ENCODE peak calls at places on chromosomes 4 and X, in four cellular contexts. One of them, this sample, is unnamed.
A peak's percentile ranks its signal among the peaks of the same experiment; 100 is the strongest.

GRCh38 chr4:139184129-139184528 is 7.1 kb upstream of the ELF2 start:
- DNase-seq in pancreas: no peak
- DNase-seq in foreskin fibroblast: peak; percentile 29
- DNase-seq in AG10803: peak; percentile 55
- DNase-seq in this sample: no peak

GRCh38 chr4:12852338-12853307 is 631.5 kb downstream of the RAB28 start:
- DNase-seq in pancreas: no peak
- DNase-seq in foreskin fibroblast: peak; percentile 1
- DNase-seq in AG10803: peak; percentile 69
- DNase-seq in this sample: peak; percentile 31

GRCh38 chr4:73348185-73348584 is 55.9 kb upstream of the ALB start:
- DNase-seq in pancreas: no peak
- DNase-seq in foreskin fibroblast: no peak
- DNase-seq in AG10803: no peak
- DNase-seq in this sample: no peak

GRCh38 chr4:151567056-151567455 is 158.1 kb downstream of the FHIP1A start:
- DNase-seq in pancreas: no peak
- DNase-seq in foreskin fibroblast: no peak
- DNase-seq in AG10803: no peak
- DNase-seq in this sample: no peak

GRCh38 chr4:31088600-31089230 is 368.5 kb downstream of the PCDH7 start:
- DNase-seq in pancreas: no peak
- DNase-seq in foreskin fibroblast: no peak
- DNase-seq in AG10803: no peak
- DNase-seq in this sample: no peak

GRCh38 chr4:189740873-189741272 is 199.8 kb upstream of the FRG1 start:
- DNase-seq in pancreas: no peak
- DNase-seq in foreskin fibroblast: no peak
- DNase-seq in AG10803: no peak
- DNase-seq in this sample: no peak

GRCh38 chr4:123587983-123588494 is 191.4 kb downstream of the SPRY1 start:
- DNase-seq in pancreas: peak; percentile 28
- DNase-seq in foreskin fibroblast: peak; percentile 90
- DNase-seq in AG10803: peak; percentile 79
- DNase-seq in this sample: no peak

GRCh38 chr4:169398294-169398693 is 127.5 kb upstream of the SH3RF1 start:
- DNase-seq in pancreas: no peak
- DNase-seq in foreskin fibroblast: peak; percentile 54
- DNase-seq in AG10803: peak; percentile 92
- DNase-seq in this sample: no peak

GRCh38 chr4:140888059-140888458 is 131.9 kb upstream of the TBC1D9 start:
- DNase-seq in pancreas: no peak
- DNase-seq in foreskin fibroblast: no peak
- DNase-seq in AG10803: no peak
- DNase-seq in this sample: no peak

GRCh38 chr4:74608151-74608949 is 163.4 kb downstream of the AREG start:
- DNase-seq in pancreas: no peak
- DNase-seq in foreskin fibroblast: no peak
- DNase-seq in AG10803: no peak
- DNase-seq in this sample: no peak

GRCh38 chr4:54909964-54910363 is 215.4 kb downstream of the KDR start:
- DNase-seq in pancreas: no peak
- DNase-seq in foreskin fibroblast: no peak
- DNase-seq in AG10803: no peak
- DNase-seq in this sample: no peak

GRCh38 chrX:40230646-40231045 is 132.9 kb upstream of the BCOR start:
- DNase-seq in pancreas: no peak
- DNase-seq in foreskin fibroblast: no peak
- DNase-seq in AG10803: no peak
- DNase-seq in this sample: no peak

GRCh38 chr4:152643153-152644035 is 36.4 kb downstream of the TMEM154 start:
- DNase-seq in pancreas: no peak
- DNase-seq in foreskin fibroblast: no peak
- DNase-seq in AG10803: no peak
- DNase-seq in this sample: no peak

GRCh38 chr4:41400296-41400695 is 137.7 kb upstream of the LIMCH1 start:
- DNase-seq in pancreas: no peak
- DNase-seq in foreskin fibroblast: no peak
- DNase-seq in AG10803: peak; percentile 24
- DNase-seq in this sample: no peak

GRCh38 chrX:63250253-63250868 is 100.8 kb downstream of the SPIN4 start:
- DNase-seq in pancreas: peak; percentile 34
- DNase-seq in foreskin fibroblast: peak; percentile 45
- DNase-seq in AG10803: peak; percentile 89
- DNase-seq in this sample: peak; percentile 34

GRCh38 chr4:115042496-115042895 is 70.9 kb downstream of the NDST4 start:
- DNase-seq in pancreas: no peak
- DNase-seq in foreskin fibroblast: no peak
- DNase-seq in AG10803: no peak
- DNase-seq in this sample: no peak

GRCh38 chrX:2385224-2385623 is 115.6 kb downstream of the DHRSX start:
- DNase-seq in pancreas: no peak
- DNase-seq in foreskin fibroblast: peak; percentile 68
- DNase-seq in AG10803: peak; percentile 83
- DNase-seq in this sample: peak; percentile 35

GRCh38 chr4:124121511-124121934 is 591.0 kb downstream of the ANKRD50 start:
- DNase-seq in pancreas: no peak
- DNase-seq in foreskin fibroblast: peak; percentile 26
- DNase-seq in AG10803: peak; percentile 25
- DNase-seq in this sample: peak; percentile 54

GRCh38 chr4:102328045-102328444 is 17.2 kb downstream of the SLC39A8 start:
- DNase-seq in pancreas: no peak
- DNase-seq in foreskin fibroblast: no peak
- DNase-seq in AG10803: peak; percentile 3
- DNase-seq in this sample: no peak

GRCh38 chr4:32991663-32992062 is 2271.5 kb downstream of the PCDH7 start:
- DNase-seq in pancreas: no peak
- DNase-seq in foreskin fibroblast: no peak
- DNase-seq in AG10803: no peak
- DNase-seq in this sample: no peak
- H3K4me3 ChIP-seq in pancreas: no peak overlapping the region
- H3K4me3 ChIP-seq in foreskin fibroblast: no peak overlapping the region
- H3K4me3 ChIP-seq in AG10803: no peak overlapping the region
- H3K4me3 ChIP-seq in this sample: no peak overlapping the region

GRCh38 chr4:156725257-156725656 is 246.3 kb downstream of the PDGFC start:
- DNase-seq in pancreas: no peak
- DNase-seq in foreskin fibroblast: no peak
- DNase-seq in AG10803: no peak
- DNase-seq in this sample: no peak
- TF ChIP-seq CTCF in pancreas: no peak
- TF ChIP-seq CTCF in foreskin fibroblast: no peak
- TF ChIP-seq CTCF in AG10803: no peak
- TF ChIP-seq CTCF in this sample: no peak

DNA sequence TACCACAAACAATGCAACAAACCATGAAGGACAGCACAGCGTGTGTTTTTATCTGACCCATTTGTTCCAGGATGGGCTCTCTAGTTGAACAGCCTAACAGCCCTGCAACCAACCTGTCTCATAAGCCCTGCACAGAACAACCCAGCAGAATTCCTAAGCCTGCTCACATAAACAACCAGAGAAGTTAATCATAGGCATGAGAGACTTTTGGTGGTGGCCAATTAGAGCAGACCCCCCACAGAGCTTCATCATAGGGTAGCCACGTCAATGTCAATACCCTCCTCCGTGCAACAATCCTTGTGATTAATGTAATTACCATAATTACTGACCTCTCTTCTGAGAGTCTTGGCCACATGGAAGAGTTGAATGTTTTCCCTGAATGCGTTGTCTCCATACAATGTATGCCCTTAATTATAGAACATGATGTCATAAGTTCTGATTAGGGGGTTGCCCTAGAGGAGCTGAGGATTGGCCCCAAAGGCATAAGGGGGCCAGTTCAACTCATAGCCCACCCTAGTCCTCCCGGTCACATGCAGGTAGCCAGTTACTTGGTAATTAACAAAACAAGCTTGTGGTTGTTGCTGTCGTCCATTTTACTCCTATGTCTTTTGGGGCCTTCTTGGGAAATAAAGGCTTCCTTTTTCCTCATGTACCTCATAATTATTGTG is 92.7 kb downstream of the SYNPO2 start:
- DNase-seq in pancreas: no peak
- DNase-seq in foreskin fibroblast: no peak
- DNase-seq in AG10803: peak; percentile 32
- DNase-seq in this sample: no peak
- H3K4me3 ChIP-seq in pancreas: no peak overlapping the region
- H3K4me3 ChIP-seq in foreskin fibroblast: no peak overlapping the region
- H3K4me3 ChIP-seq in AG10803: no peak overlapping the region
- H3K4me3 ChIP-seq in this sample: no peak overlapping the region

GRCh38 chr4:98094118-98094517 is 49.2 kb downstream of the STPG2 start:
- DNase-seq in pancreas: no peak
- DNase-seq in foreskin fibroblast: no peak
- DNase-seq in AG10803: no peak
- DNase-seq in this sample: no peak

DNA sequence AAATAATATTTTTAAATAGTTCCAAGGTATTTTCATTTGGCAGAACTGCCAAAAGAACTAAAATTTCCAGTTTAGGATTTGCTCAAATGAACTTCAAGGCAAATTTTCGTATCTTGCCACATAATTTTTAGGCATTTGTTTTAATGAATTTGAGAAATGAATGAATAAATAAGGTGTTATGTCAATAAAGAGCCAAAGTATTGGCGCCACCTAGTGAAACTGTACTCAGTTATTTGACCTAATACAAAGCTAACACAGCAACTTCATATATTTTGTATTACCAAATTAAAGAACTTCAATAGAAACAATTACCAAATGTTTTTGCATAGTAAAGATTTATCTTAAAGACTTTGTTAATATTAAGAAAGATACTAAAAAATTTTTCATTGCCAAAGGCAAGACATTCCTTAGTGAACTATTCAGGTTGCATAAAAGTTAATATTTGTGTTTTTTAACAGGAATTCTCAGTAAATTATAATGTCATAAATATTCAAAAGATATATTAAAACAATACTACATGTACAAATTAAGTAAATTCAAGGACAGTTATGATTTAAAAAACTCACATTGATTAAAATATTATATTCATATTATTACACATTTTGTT is 50.3 kb downstream of the STPG2 start:
- DNase-seq in pancreas: no peak
- DNase-seq in foreskin fibroblast: peak; percentile 10
- DNase-seq in AG10803: peak; percentile 6
- DNase-seq in this sample: no peak
- TF ChIP-seq CTCF in pancreas: no peak
- TF ChIP-seq CTCF in foreskin fibroblast: peak; percentile 61
- TF ChIP-seq CTCF in AG10803: peak; percentile 59
- TF ChIP-seq CTCF in this sample: peak; percentile 71

GRCh38 chr4:120843840-120844527 is 78.5 kb downstream of the PRDM5 start:
- DNase-seq in pancreas: no peak
- DNase-seq in foreskin fibroblast: no peak
- DNase-seq in AG10803: no peak
- DNase-seq in this sample: no peak
- H3K4me3 ChIP-seq in pancreas: no peak overlapping the region
- H3K4me3 ChIP-seq in foreskin fibroblast: no peak overlapping the region
- H3K4me3 ChIP-seq in AG10803: no peak overlapping the region
- H3K4me3 ChIP-seq in this sample: no peak overlapping the region

GRCh38 chr4:154399259-154399974 is 92.2 kb downstream of the DCHS2 start:
- DNase-seq in pancreas: no peak
- DNase-seq in foreskin fibroblast: peak; percentile 20
- DNase-seq in AG10803: peak; percentile 60
- DNase-seq in this sample: peak; percentile 11
- TF ChIP-seq CTCF in pancreas: no peak
- TF ChIP-seq CTCF in foreskin fibroblast: peak; percentile 41
- TF ChIP-seq CTCF in AG10803: peak; percentile 66
- TF ChIP-seq CTCF in this sample: peak; percentile 59

DNA sequence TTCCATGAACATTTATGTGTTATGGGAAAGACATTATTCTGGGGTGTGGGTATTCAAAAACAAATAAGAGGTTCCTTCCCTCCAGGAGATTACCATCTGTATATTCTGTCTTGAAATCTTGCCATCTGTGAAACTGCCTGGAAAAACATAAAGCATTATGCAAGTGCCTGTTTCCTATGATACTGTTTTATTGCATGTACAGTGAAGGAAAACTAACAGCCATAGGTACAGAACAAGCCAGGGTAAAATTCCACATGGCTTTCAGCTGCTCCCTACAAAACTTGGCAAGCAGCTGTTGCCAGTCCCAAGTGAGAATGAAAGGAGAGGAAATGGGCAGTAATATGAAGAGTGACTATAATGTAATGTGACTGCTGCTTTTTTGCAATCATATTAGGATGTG is 136.0 kb downstream of the GUCY2F start:
- DNase-seq in pancreas: no peak
- DNase-seq in foreskin fibroblast: peak; percentile 10
- DNase-seq in AG10803: peak; percentile 24
- DNase-seq in this sample: no peak
- H3K4me3 ChIP-seq in pancreas: no peak overlapping the region
- H3K4me3 ChIP-seq in foreskin fibroblast: no peak overlapping the region
- H3K4me3 ChIP-seq in AG10803: no peak overlapping the region
- H3K4me3 ChIP-seq in this sample: no peak overlapping the region

GRCh38 chr4:184309241-184310170 is 91.8 kb upstream of the ENPP6 start:
- DNase-seq in pancreas: no peak
- DNase-seq in foreskin fibroblast: no peak
- DNase-seq in AG10803: no peak
- DNase-seq in this sample: no peak

GRCh38 chr4:184310881-184311709 is 93.4 kb upstream of the ENPP6 start:
- DNase-seq in pancreas: peak; percentile 85
- DNase-seq in foreskin fibroblast: no peak
- DNase-seq in AG10803: no peak
- DNase-seq in this sample: peak; percentile 16

GRCh38 chr4:184312126-184312525 is 94.5 kb upstream of the ENPP6 start:
- DNase-seq in pancreas: no peak
- DNase-seq in foreskin fibroblast: no peak
- DNase-seq in AG10803: no peak
- DNase-seq in this sample: no peak

GRCh38 chr4:184313058-184313709 is 95.5 kb upstream of the ENPP6 start:
- DNase-seq in pancreas: no peak
- DNase-seq in foreskin fibroblast: no peak
- DNase-seq in AG10803: no peak
- DNase-seq in this sample: no peak

GRCh38 chr4:184310171-184310567 is 92.5 kb upstream of the ENPP6 start:
- DNase-seq in pancreas: no peak
- DNase-seq in foreskin fibroblast: no peak
- DNase-seq in AG10803: no peak
- DNase-seq in this sample: no peak
- TF ChIP-seq CTCF in pancreas: no peak
- TF ChIP-seq CTCF in foreskin fibroblast: no peak
- TF ChIP-seq CTCF in AG10803: peak; percentile 28
- TF ChIP-seq CTCF in this sample: peak; percentile 27